ENCODE peak calls at places on chromosomes 1 and 21, in ten cellular contexts. O, X, N, C, S, M, W, B, Q and R are unnamed samples.
A peak's percentile ranks its signal among the peaks of the same experiment; 100 is the strongest.

GRCh38 chr1:30452925-30453324 is 270.5 kb downstream of the MATN1 start:
- DNase-seq in O (no peak), X (no peak), N (no peak), C (no peak), S (no peak), M (no peak), W (no peak), B (no peak), Q (no peak), R (peak; percentile 11)

GRCh38 chr1:43365678-43366077 is 2.1 kb downstream of the ELOVL1 start:
- DNase-seq in O (no peak), X (no peak), N (no peak), C (no peak), S (no peak), M (no peak), W (no peak), B (no peak), Q (no peak), R (no peak)

GRCh38 chr1:38489844-38490270 is 369.7 kb downstream of the RRAGC start:
- DNase-seq in O (peak; percentile 30), X (no peak), N (no peak), C (no peak), S (no peak), M (peak; percentile 98), W (peak; percentile 10), B (no peak), Q (no peak), R (no peak)

GRCh38 chr1:87149166-87150065 is 179.3 kb upstream of the LMO4 start:
- DNase-seq in O (no peak), X (peak; percentile 63), N (no peak), C (no peak), S (no peak), M (peak; percentile 34), W (peak; percentile 33), B (peak; percentile 38), Q (no peak), R (no peak)

GRCh38 chr1:20355101-20355827 is 64.6 kb downstream of the VWA5B1 start:
- DNase-seq in O (no peak), X (no peak), N (no peak), C (no peak), S (no peak), M (no peak), W (no peak), B (no peak), Q (no peak), R (no peak)

GRCh38 chr1:247548092-247548491 is 842 bp upstream of the GCSAML start:
- DNase-seq in O (no peak), X (no peak), N (no peak), C (no peak), S (no peak), M (peak; percentile 41), W (no peak), B (no peak), Q (no peak), R (no peak)

GRCh38 chr21:37762606-37763005 is 153.7 kb downstream of the KCNJ6 start:
- DNase-seq in O (no peak), X (no peak), N (no peak), C (peak; percentile 37), S (no peak), M (no peak), W (no peak), B (no peak), Q (no peak), R (no peak)

GRCh38 chr1:40732756-40733301 is 41.3 kb downstream of the NFYC start:
- DNase-seq in O (no peak), X (peak; percentile 24), N (no peak), C (no peak), S (no peak), M (no peak), W (peak; percentile 55), B (no peak), Q (no peak), R (no peak)

GRCh38 chr1:205071028-205071409 is 13.2 kb downstream of the TMEM81 start:
- DNase-seq in O (no peak), X (no peak), N (no peak), C (no peak), S (no peak), M (no peak), W (no peak), B (no peak), Q (no peak), R (no peak)

GRCh38 chr1:218658294-218658693 is 313.2 kb downstream of the TGFB2 start:
- DNase-seq in O (no peak), X (peak; percentile 56), N (no peak), C (no peak), S (no peak), M (no peak), W (no peak), B (no peak), Q (no peak), R (no peak)

GRCh38 chr1:108961198-108961597 is 2.1 kb downstream of the CLCC1 start:
- DNase-seq in O (no peak), X (no peak), N (no peak), C (no peak), S (no peak), M (no peak), W (no peak), B (no peak), Q (no peak), R (no peak)

GRCh38 chr1:202159534-202160371 is 649 bp downstream of the PTPN7 start:
- DNase-seq in O (no peak), X (no peak), N (no peak), C (no peak), S (no peak), M (no peak), W (no peak), B (no peak), Q (no peak), R (no peak)

DNA sequence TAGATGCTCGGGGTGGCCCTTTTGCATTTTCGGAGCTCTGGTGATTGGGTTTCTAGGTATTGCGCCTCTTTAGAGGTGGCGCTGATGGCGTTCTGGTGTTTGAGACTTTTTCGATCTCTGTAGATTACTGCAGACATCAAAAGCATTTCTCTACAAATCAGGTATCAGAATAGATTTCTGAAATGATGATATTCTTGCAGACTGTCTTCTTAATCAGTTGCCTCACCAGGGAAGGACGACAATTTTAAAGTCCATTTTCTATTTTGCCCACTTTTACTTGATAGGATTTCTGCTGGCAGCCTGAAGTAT is 65.2 kb upstream of the VAMP3 start:
- DNase-seq in O (no peak), X (no peak), N (no peak), C (no peak), S (no peak), M (no peak), W (no peak), B (no peak), Q (no peak), R (no peak)
- H3K4me3 ChIP-seq in O (no peak overlapping the region), X (no peak overlapping the region), N (peak overlapping the region; percentile 52), C (peak overlapping the region; percentile 48), S (peak overlapping the region; percentile 80), M (peak overlapping the region; percentile 44), W (no peak overlapping the region), B (no peak overlapping the region), Q (peak overlapping the region; percentile 58), R (peak overlapping the region; percentile 44)

DNA sequence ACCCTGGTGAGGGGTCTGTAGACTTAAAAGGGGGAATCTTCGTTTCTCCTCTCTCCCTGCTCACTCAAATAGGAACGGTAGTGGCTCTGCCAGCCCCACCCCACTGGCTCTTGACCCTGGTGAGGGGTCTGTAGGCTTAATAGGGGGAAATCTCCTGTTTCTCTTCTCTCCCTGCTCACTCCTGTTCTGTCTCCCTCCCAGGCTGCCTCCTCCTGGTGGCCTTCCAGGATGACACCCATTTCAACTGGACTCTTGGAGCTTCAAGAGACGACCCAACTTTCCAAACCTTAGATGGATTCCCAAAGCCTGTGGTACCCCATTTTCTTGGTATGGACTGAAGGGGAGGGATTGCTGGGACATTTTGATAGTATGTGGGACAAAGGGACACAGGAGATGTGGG is 1.4 kb upstream of the EPHB2 start:
- DNase-seq in O (no peak), X (no peak), N (no peak), C (no peak), S (no peak), M (peak; percentile 77), W (no peak), B (no peak), Q (no peak), R (no peak)
- TF ChIP-seq CTCF in O (peak; percentile 21), X (peak; percentile 26), N (no peak), C (no peak), S (peak; percentile 41), M (peak; percentile 58), W (peak; percentile 21), B (peak; percentile 45), Q (no peak), R (no peak)

GRCh38 chr1:16977377-16977776 is 3.0 kb downstream of the MFAP2 start:
- DNase-seq in O (no peak), X (no peak), N (no peak), C (no peak), S (no peak), M (no peak), W (no peak), B (no peak), Q (no peak), R (no peak)

GRCh38 chr1:16978589-16979474 is 1.6 kb downstream of the MFAP2 start:
- DNase-seq in O (no peak), X (peak; percentile 90), N (peak; percentile 69), C (no peak), S (no peak), M (no peak), W (peak; percentile 88), B (peak; percentile 82), Q (no peak), R (peak; percentile 87)

GRCh38 chr1:16976966-16977365 is 3.5 kb downstream of the MFAP2 start:
- DNase-seq in O (no peak), X (no peak), N (no peak), C (no peak), S (no peak), M (no peak), W (no peak), B (no peak), Q (no peak), R (no peak)

GRCh38 chr1:16979475-16980327 is 719 bp downstream of the MFAP2 start:
- DNase-seq in O (no peak), X (no peak), N (peak; percentile 57), C (no peak), S (no peak), M (peak; percentile 68), W (peak; percentile 75), B (no peak), Q (no peak), R (peak; percentile 86)

GRCh38 chr1:16978139-16978538 is 2.3 kb downstream of the MFAP2 start:
- DNase-seq in O (no peak), X (no peak), N (no peak), C (no peak), S (no peak), M (no peak), W (no peak), B (no peak), Q (no peak), R (no peak)
- H3K4me3 ChIP-seq in O (no peak overlapping the region), X (peak overlapping the region; percentile 80), N (no peak overlapping the region), C (no peak overlapping the region), S (no peak overlapping the region), M (no peak overlapping the region), W (peak overlapping the region; percentile 88), B (peak overlapping the region; percentile 25), Q (no peak overlapping the region), R (no peak overlapping the region)

GRCh38 chr1:150926094-150926741 is at the start of gene SETDB1:
- DNase-seq in O (peak; percentile 98), X (peak; percentile 88), N (peak; percentile 97), C (peak; percentile 96), S (peak; percentile 86), M (peak; percentile 100), W (peak; percentile 98), B (peak; percentile 89), Q (peak; percentile 97), R (peak; percentile 94)
- TF ChIP-seq CTCF in O (no peak), X (no peak), N (no peak), C (no peak), S (no peak), M (no peak), W (no peak), B (peak; percentile 7), Q (peak; percentile 6), R (no peak)